ENCODE peak calls at places on chromosomes 13 and 19, in six cellular contexts. E is mucosa of descending colon; N is pancreas; V is naive B cell; W is heart left ventricle; C is stimulated activated naive B cell treated with anti-CD40 and anti-IgM and Interleukin-4, amounts not matched to agents 10 μg/mL and 1 μg/mL and 100 μg/mL, for 72 hours. S is an unnamed sample.

GRCh38 chr13:54175470-54175869 is 1146.9 kb downstream of the OLFM4 start:
- ATAC-seq in W (no peak), C (no peak), V (no peak), E (no peak), N (no peak), S (no peak)

GRCh38 chr19:35546532-35546931 is 1.1 kb downstream of the TMEM147 start:
- ATAC-seq in N (no peak), W (no peak), C (no peak), E (no peak), V (no peak), S (no peak)

GRCh38 chr13:28584873-28585317 is 74.0 kb upstream of the POMP start:
- ATAC-seq in E (no peak), C (no peak), N (no peak), V (no peak), W (no peak), S (no peak)

GRCh38 chr19:34220472-34221063 is 33.8 kb upstream of the GARRE1 start:
- ATAC-seq in E (peak), N (peak), W (peak), V (peak), C (peak), S (no peak)

GRCh38 chr13:112102243-112102642 is 35.3 kb downstream of the SOX1 start:
- ATAC-seq in C (no peak), E (peak), N (no peak), V (no peak), W (no peak), S (no peak)

GRCh38 chr19:49210901-49211451 is 53.4 kb downstream of the TRPM4 start:
- ATAC-seq in V (no peak), C (no peak), W (peak), N (peak), E (peak), S (no peak)

GRCh38 chr13:48487968-48488367 is 44.9 kb downstream of the RCBTB2 start:
- ATAC-seq in N (no peak), E (no peak), W (no peak), C (no peak), V (no peak), S (no peak)

GRCh38 chr19:43407416-43408005 is 7.2 kb upstream of the TEX101 start:
- ATAC-seq in C (no peak), E (no peak), V (no peak), N (no peak), W (no peak), S (no peak)

GRCh38 chr13:74098077-74098476 is 36.1 kb downstream of the KLF12 start:
- ATAC-seq in V (no peak), N (peak), C (no peak), W (no peak), E (no peak), S (no peak)

GRCh38 chr19:41161903-41162302 is 31.1 kb upstream of the CYP2S1 start:
- ATAC-seq in W (no peak), N (no peak), E (no peak), C (no peak), V (no peak), S (no peak)

GRCh38 chr13:98556968-98557591 is 19.8 kb downstream of the STK24 start:
- ATAC-seq in E (peak), W (peak), C (peak), V (peak), N (peak), S (no peak)

GRCh38 chr19:43950834-43951626 is at the start of gene ZNF221:
- ATAC-seq in C (peak), W (peak), E (peak), N (peak), V (peak), S (peak)

GRCh38 chr13:31880849-31881494 is 141.6 kb downstream of the RXFP2 start:
- ATAC-seq in N (no peak), V (no peak), W (peak), E (no peak), C (peak), S (no peak)

GRCh38 chr19:1455002-1455335 is 5.0 kb downstream of the APC2 start:
- ATAC-seq in W (no peak), N (no peak), E (peak), C (peak), V (peak), S (no peak)

S was measured in gastroesophageal sphincter.